ENCODE peak calls at places on chromosomes 4 and X, in nine cellular contexts. P is HCT116, S is testis, C is thoracic aorta, K is left ventricle myocardium inferior, X is breast epithelium, W is transverse colon, R is PC-3, U is tibial artery. H is an unnamed sample. For H3K4me1 and H3K27me3, the result is how much of the 10 kb centered on the place peaks cover.

GRCh38 chr4:76301068-76301774 is 5.3 kb upstream of the STBD1 start:
- DNase-seq in C (no peak), S (no peak), R (peak), W (no peak), P (peak), X (no peak), K (no peak), U (no peak), H (no peak)

GRCh38 chr4:150258569-150258968 is 180.3 kb downstream of the DCLK2 start:
- DNase-seq in C (no peak), K (no peak), U (no peak), S (no peak), P (no peak), W (no peak), X (no peak), R (no peak), H (no peak)

GRCh38 chr4:79585834-79586233 is 177.8 kb upstream of the GK2 start:
- DNase-seq in P (no peak), U (no peak), C (no peak), W (no peak), R (no peak), K (no peak), X (no peak), S (no peak), H (no peak)

GRCh38 chr4:57344296-57344695 is 234.1 kb upstream of the IGFBP7 start:
- DNase-seq in S (no peak), W (no peak), C (no peak), K (no peak), R (no peak), X (no peak), P (no peak), U (no peak), H (no peak)

GRCh38 chr4:107655289-107655688 is 64.7 kb downstream of the PAPSS1 start:
- DNase-seq in S (no peak), X (no peak), U (no peak), C (no peak), P (no peak), W (no peak), R (no peak), K (no peak), H (no peak)

GRCh38 chrX:155417769-155418168 is 35.9 kb downstream of the F8A2 start:
- DNase-seq in P (no peak), C (no peak), K (no peak), X (no peak), W (no peak), S (no peak), R (no peak), U (no peak), H (no peak)

GRCh38 chr4:4356106-4357041 is 30.5 kb upstream of the NSG1 start:
- DNase-seq in P (no peak), R (no peak), W (no peak), C (no peak), U (no peak), X (no peak), K (no peak), S (peak), H (no peak)

GRCh38 chr4:14434916-14435315 is 567.4 kb upstream of the CPEB2 start:
- DNase-seq in S (no peak), C (no peak), K (no peak), X (no peak), W (no peak), U (no peak), R (no peak), P (no peak), H (no peak)

GRCh38 chr4:3850128-3850527 is 83.9 kb downstream of the ADRA2C start:
- DNase-seq in P (no peak), R (no peak), S (no peak), C (no peak), X (no peak), K (no peak), W (no peak), U (no peak), H (no peak)

GRCh38 chr4:125316391-125316780 is 1.6 kb downstream of the FAT4 start:
- DNase-seq in R (peak), S (peak), X (no peak), P (no peak), K (peak), W (peak), U (peak), C (no peak), H (peak)

GRCh38 chr4:83890816-83891215 is 354.9 kb downstream of the GPAT3 start:
- DNase-seq in K (no peak), W (no peak), X (no peak), S (no peak), R (no peak), U (no peak), C (no peak), P (no peak), H (no peak)

GRCh38 chr4:185677915-185678314 is 134.1 kb downstream of the SORBS2 start:
- DNase-seq in S (no peak), C (no peak), P (no peak), U (no peak), X (no peak), K (no peak), W (no peak), R (no peak), H (no peak)

GRCh38 chr4:186146443-186146842 is 41.9 kb downstream of the FAM149A start:
- DNase-seq in C (no peak), R (no peak), W (no peak), P (no peak), S (no peak), X (no peak), K (no peak), U (no peak), H (no peak)

GRCh38 chr4:6695660-6696581 is 2.2 kb downstream of the S100P start:
- DNase-seq in S (no peak), C (no peak), U (no peak), R (peak), K (no peak), X (peak), W (peak), P (no peak), H (peak)

GRCh38 chr4:169383724-169384123 is 113.0 kb upstream of the SH3RF1 start:
- DNase-seq in R (peak), S (no peak), U (no peak), P (no peak), X (no peak), W (no peak), C (no peak), K (no peak), H (no peak)

GRCh38 chr4:1246111-1246881 is 2.6 kb downstream of the CTBP1 start:
- DNase-seq in R (peak), U (peak), C (no peak), X (no peak), P (no peak), S (peak), W (peak), K (peak), H (peak)

GRCh38 chrX:68114573-68115199 is 318.6 kb downstream of the OPHN1 start:
- DNase-seq in P (no peak), C (no peak), U (no peak), K (no peak), S (no peak), R (peak), X (no peak), W (peak), H (no peak)

GRCh38 chrX:14027511-14028019 is 2.1 kb downstream of the GEMIN8 start:
- DNase-seq in S (no peak), K (no peak), R (peak), X (no peak), P (no peak), U (no peak), C (no peak), W (no peak), H (no peak)

GRCh38 chr4:165972747-165973146 is 99.7 kb downstream of the TLL1 start:
- DNase-seq in S (no peak), R (peak), C (no peak), U (no peak), K (no peak), W (no peak), P (no peak), X (no peak), H (no peak)

GRCh38 chrX:110218591-110218990 is 99.3 kb downstream of the AMMECR1 start:
- DNase-seq in P (no peak), X (no peak), R (no peak), C (no peak), K (no peak), W (no peak), S (no peak), U (no peak), H (no peak)

GRCh38 chr4:162245051-162245450 is 81.3 kb upstream of the FSTL5 start:
- DNase-seq in X (no peak), P (no peak), S (no peak), C (no peak), R (no peak), U (no peak), W (no peak), K (no peak), H (no peak)

GRCh38 chrX:109797311-109797975 is 64.4 kb upstream of the ACSL4 start:
- DNase-seq in S (no peak), W (no peak), P (no peak), U (no peak), K (no peak), C (no peak), X (no peak), R (peak), H (no peak)

GRCh38 chr4:41339812-41340809 is 83.4 kb downstream of the UCHL1 start:
- DNase-seq in S (no peak), U (no peak), K (no peak), C (no peak), P (no peak), R (peak), W (no peak), X (no peak), H (no peak)

GRCh38 chr4:168501407-168501806 is 4.6 kb downstream of the PALLD start:
- DNase-seq in K (no peak), P (no peak), R (peak), X (no peak), S (no peak), W (no peak), U (no peak), C (no peak), H (no peak)

GRCh38 chrX:80807606-80808159 is 2.0 kb downstream of the BRWD3 start:
- DNase-seq in X (no peak), K (no peak), P (no peak), U (no peak), W (no peak), R (no peak), C (no peak), S (no peak), H (no peak)

GRCh38 chr4:16067515-16067914 is 16.3 kb downstream of the PROM1 start:
- DNase-seq in W (peak), U (no peak), C (no peak), S (peak), K (no peak), R (peak), P (peak), X (peak), H (no peak)

GRCh38 chrX:130049821-130050220 is 60.5 kb downstream of the ELF4 start:
- DNase-seq in X (no peak), K (peak), P (no peak), S (no peak), U (peak), W (no peak), C (no peak), R (no peak), H (no peak)

GRCh38 chr4:22216278-22216677 is 267.7 kb upstream of the KCNIP4 start:
- DNase-seq in P (no peak), S (no peak), R (no peak), K (no peak), C (no peak), X (no peak), W (no peak), U (no peak), H (no peak)

GRCh38 chrX:140776320-140776719 is 66.8 kb downstream of the LINC00632 start:
- DNase-seq in C (no peak), X (no peak), U (no peak), R (no peak), P (no peak), K (no peak), W (no peak), S (no peak), H (no peak)

GRCh38 chr4:158521490-158522111 is at the start of gene RXFP1:
- DNase-seq in C (no peak), S (no peak), K (no peak), X (no peak), U (no peak), R (no peak), P (no peak), W (no peak), H (no peak)

GRCh38 chrX:150575415-150575814 is 7.0 kb downstream of the MTM1 start:
- DNase-seq in X (peak), U (no peak), R (peak), P (peak), C (no peak), S (no peak), W (peak), K (no peak), H (no peak)

GRCh38 chr4:74319506-74319905 is 11.2 kb downstream of the EPGN start:
- DNase-seq in X (no peak), P (no peak), U (no peak), S (no peak), W (no peak), C (no peak), R (peak), K (no peak), H (no peak)

GRCh38 chr4:77488882-77489281 is 116.7 kb upstream of the CXCL13 start:
- DNase-seq in X (no peak), C (no peak), K (no peak), S (no peak), R (no peak), W (no peak), U (no peak), P (no peak), H (no peak)
- H3K4me1 ChIP-seq in X (under half), C (under half), K (under half), S (under half), R (under half), W (under half), U (under half), P (under half), H (under half)

GRCh38 chrX:21400408-21401121 is 26.3 kb downstream of the CNKSR2 start:
- DNase-seq in P (no peak), S (no peak), U (no peak), C (no peak), W (no peak), K (no peak), R (no peak), X (no peak), H (no peak)
- H3K27ac ChIP-seq in P (no peak), S (no peak), U (no peak), C (no peak), W (no peak), K (no peak), R (no peak), X (no peak), H (no peak)

GRCh38 chrX:1086444-1087409 is 125.7 kb downstream of the CRLF2 start:
- DNase-seq in U (no peak), W (no peak), S (no peak), C (no peak), K (no peak), R (peak), X (no peak), P (peak), H (no peak)
- H3K27me3 ChIP-seq in U (under half), W (under half), S (under half), C (under half), K (under half), R (under half), X (under half), P (under half), H (under half)

GRCh38 chr4:119731146-119731742 is 102.6 kb upstream of the PDE5A start:
- DNase-seq in W (no peak), R (no peak), P (no peak), U (no peak), S (no peak), K (no peak), X (no peak), C (no peak), H (no peak)
- H3K4me1 ChIP-seq in W (under half), R (half or more), P (under half), U (half or more), S (under half), K (half or more), X (under half), C (half or more), H (under half)